ENCODE peak calls at places on chromosomes 4 and X, in ten cellular contexts. U is Peyer's patch; T is stimulated activated naive CD4-positive, alpha-beta T cell; D is dermis blood vessel endothelial cell; L is hypothalamus; S is GM10248; W is Caki2; B is foreskin keratinocyte; H is tibial artery; P is adipocyte. X is an unnamed sample.
A peak's percentile ranks its signal among the peaks of the same experiment; 100 is the strongest.

GRCh38 chr4:172147702-172148101 is 334.5 kb downstream of the GALNTL6 start:
- DNase-seq in D (no peak), H (no peak), T (no peak), W (no peak), S (no peak), B (no peak), L (no peak), U (no peak), P (peak; percentile 32), X (no peak)

GRCh38 chr4:69642961-69643360 is 3.5 kb upstream of the UGT2A2 start:
- DNase-seq in D (no peak), P (no peak), L (no peak), B (no peak), S (no peak), T (no peak), H (no peak), U (no peak), W (no peak), X (no peak)

GRCh38 chr4:29571322-29571721 is 1148.8 kb upstream of the PCDH7 start:
- DNase-seq in L (no peak), T (no peak), P (no peak), S (no peak), H (no peak), D (no peak), W (no peak), B (no peak), U (no peak), X (no peak)

GRCh38 chr4:140928880-140929279 is 172.7 kb upstream of the TBC1D9 start:
- DNase-seq in T (no peak), S (no peak), H (peak; percentile 27), D (no peak), L (no peak), P (no peak), W (no peak), U (no peak), B (no peak), X (no peak)

GRCh38 chr4:128861856-128862518 is 52.5 kb downstream of the JADE1 start:
- DNase-seq in P (no peak), D (peak; percentile 20), H (no peak), L (no peak), W (no peak), B (no peak), T (no peak), U (no peak), S (no peak), X (no peak)

GRCh38 chrX:39398215-39398972 is 597.1 kb downstream of the MID1IP1 start:
- DNase-seq in S (no peak), W (no peak), D (no peak), P (no peak), T (no peak), B (no peak), H (peak; percentile 20), U (no peak), L (no peak), X (no peak)

GRCh38 chr4:8586246-8586645 is 6.1 kb downstream of the GPR78 start:
- DNase-seq in U (no peak), W (no peak), B (no peak), S (no peak), H (no peak), P (no peak), T (no peak), D (no peak), L (no peak), X (no peak)

GRCh38 chr4:19381068-19381467 is 870.6 kb upstream of the SLIT2 start:
- DNase-seq in W (no peak), L (no peak), D (no peak), S (no peak), H (no peak), B (peak; percentile 59), T (no peak), P (peak; percentile 59), U (no peak), X (no peak)

GRCh38 chrX:128992107-128992971 is 531.0 kb downstream of the SMARCA1 start:
- DNase-seq in U (no peak), D (no peak), B (no peak), S (no peak), W (no peak), T (no peak), L (no peak), H (no peak), P (no peak), X (no peak)

GRCh38 chrX:18290200-18290599 is 64.3 kb downstream of the SCML2 start:
- DNase-seq in H (no peak), W (no peak), P (peak; percentile 6), T (no peak), L (no peak), B (no peak), S (no peak), U (no peak), D (no peak), X (no peak)

GRCh38 chr4:52665592-52665991 is 6.5 kb upstream of the USP46 start:
- DNase-seq in B (no peak), P (no peak), H (no peak), T (no peak), L (no peak), W (no peak), D (peak; percentile 53), S (peak; percentile 51), U (no peak), X (no peak)

GRCh38 chrX:39242187-39242586 is 440.9 kb downstream of the MID1IP1 start:
- DNase-seq in B (no peak), H (no peak), W (no peak), P (peak; percentile 15), D (peak; percentile 26), T (no peak), U (peak; percentile 68), S (peak; percentile 14), L (no peak), X (no peak)

GRCh38 chr4:7810792-7811535 is 128.7 kb downstream of the AFAP1 start:
- DNase-seq in U (no peak), W (no peak), H (no peak), D (no peak), T (no peak), S (no peak), B (no peak), L (no peak), P (no peak), X (no peak)

GRCh38 chrX:15128838-15129237 is 141.0 kb downstream of the ASB9 start:
- DNase-seq in S (no peak), H (no peak), U (no peak), L (no peak), B (peak; percentile 28), D (no peak), W (no peak), P (no peak), T (no peak), X (no peak)

GRCh38 chr4:76902233-76902890 is 4.4 kb upstream of the SOWAHB start:
- DNase-seq in B (no peak), S (no peak), H (no peak), W (no peak), U (peak; percentile 71), D (no peak), T (no peak), L (no peak), P (no peak), X (no peak)

GRCh38 chr4:2412534-2412884 is 5.9 kb downstream of the ZFYVE28 start:
- DNase-seq in D (no peak), B (no peak), S (peak; percentile 56), T (no peak), W (no peak), P (no peak), L (no peak), H (no peak), U (peak; percentile 89), X (no peak)

GRCh38 chr4:136741468-136741867 is 790.8 kb downstream of the PCDH18 start:
- DNase-seq in S (no peak), T (no peak), L (no peak), W (peak; percentile 4), U (no peak), D (peak; percentile 16), H (no peak), B (no peak), P (peak; percentile 55), X (no peak)

GRCh38 chr4:3246458-3247398 is 2.2 kb upstream of the MSANTD1 start:
- DNase-seq in S (no peak), L (no peak), P (no peak), W (no peak), D (no peak), B (no peak), U (no peak), H (no peak), T (no peak), X (no peak)

GRCh38 chr4:144967161-144967560 is 130.8 kb downstream of the ANAPC10 start:
- DNase-seq in W (no peak), U (no peak), D (no peak), H (no peak), B (peak; percentile 50), T (no peak), S (no peak), L (no peak), P (no peak), X (no peak)

GRCh38 chr4:175891863-175892262 is 79.8 kb upstream of the GPM6A start:
- DNase-seq in D (no peak), B (no peak), P (peak; percentile 63), H (no peak), W (peak; percentile 4), L (no peak), S (peak; percentile 10), T (no peak), U (no peak), X (no peak)